ENCODE peak calls at places on chromosomes 16 and 17, in five cellular contexts. M is K562, I is GM12878, W is HepG2, O is H1. Z is an unnamed sample.
A peak's percentile ranks its signal among the peaks of the same experiment; 100 is the strongest.

GRCh38 chr17:31250229-31250628 is 46.8 kb downstream of the OMG start:
- DNase-seq in W (no peak), I (peak; percentile 27), M (no peak), O (no peak), Z (no peak)

GRCh38 chr16:49600541-49600940 is 226.9 kb downstream of the C16orf78 start:
- DNase-seq in I (no peak), W (no peak), M (no peak), O (no peak), Z (no peak)

GRCh38 chr16:24801761-24802302 is 43.9 kb upstream of the SLC5A11 start:
- DNase-seq in O (no peak), W (no peak), I (no peak), M (no peak), Z (no peak)

GRCh38 chr16:23302045-23302956 is at the start of gene SCNN1B:
- DNase-seq in I (no peak), M (no peak), O (no peak), W (no peak), Z (no peak)

GRCh38 chr17:69166957-69167356 is 25.3 kb upstream of the ABCA6 start:
- DNase-seq in I (no peak), W (no peak), M (no peak), O (no peak), Z (no peak)

GRCh38 chr16:9434659-9435058 is 343.2 kb downstream of the HAPSTR1 start:
- DNase-seq in O (no peak), W (no peak), I (no peak), M (no peak), Z (no peak)

GRCh38 chr17:17110520-17110919 is 68.3 kb downstream of the MPRIP start:
- DNase-seq in I (no peak), M (no peak), W (no peak), O (no peak), Z (no peak)

GRCh38 chr16:14003119-14003570 is 68.0 kb upstream of the MRTFB start:
- DNase-seq in O (peak; percentile 66), W (no peak), I (no peak), M (peak; percentile 36), Z (no peak)

GRCh38 chr17:68621065-68621464 is 19.9 kb upstream of the FAM20A start:
- DNase-seq in M (no peak), W (no peak), O (no peak), I (no peak), Z (no peak)

GRCh38 chr17:10743316-10744009 is 13.6 kb upstream of the TMEM220 start:
- DNase-seq in M (no peak), W (no peak), O (no peak), I (no peak), Z (no peak)

GRCh38 chr17:537133-537532 is 177.5 kb downstream of the VPS53 start:
- DNase-seq in M (no peak), I (no peak), W (no peak), O (peak; percentile 46), Z (no peak)

GRCh38 chr17:29219378-29220047 is 27.1 kb upstream of the CRYBA1 start:
- DNase-seq in I (no peak), W (peak; percentile 77), O (peak; percentile 43), M (peak; percentile 91), Z (peak; percentile 86)

GRCh38 chr16:73067671-73068545 is 20.0 kb upstream of the ZFHX3 start:
- DNase-seq in I (no peak), O (no peak), M (no peak), W (no peak), Z (no peak)

GRCh38 chr16:31371619-31372484 is 16.9 kb downstream of the ITGAX start:
- DNase-seq in I (no peak), M (no peak), W (peak; percentile 53), O (no peak), Z (no peak)

GRCh38 chr17:78205124-78205775 is 8.8 kb upstream of the BIRC5 start:
- DNase-seq in M (no peak), O (no peak), I (no peak), W (no peak), Z (no peak)

GRCh38 chr17:77453613-77454559 is 313.1 kb downstream of the SEC14L1 start:
- DNase-seq in I (no peak), O (no peak), M (peak; percentile 57), W (peak; percentile 98), Z (no peak)

GRCh38 chr16:79994413-79994812 is 393.9 kb upstream of the MAF start:
- DNase-seq in O (no peak), M (no peak), I (no peak), W (no peak), Z (no peak)

GRCh38 chr16:73056911-73057310 is 9.0 kb upstream of the ZFHX3 start:
- DNase-seq in I (no peak), O (no peak), W (no peak), M (no peak), Z (no peak)

GRCh38 chr17:74543406-74543805 is 2.5 kb downstream of the CD300C start:
- DNase-seq in O (no peak), M (no peak), I (no peak), W (no peak), Z (no peak)

GRCh38 chr16:72939247-72939646 is 108.7 kb downstream of the ZFHX3 start:
- DNase-seq in O (no peak), W (no peak), I (no peak), M (no peak), Z (peak; percentile 41)

GRCh38 chr16:73228649-73229048 is 180.7 kb upstream of the ZFHX3 start:
- DNase-seq in M (no peak), O (no peak), I (no peak), W (no peak), Z (no peak)

GRCh38 chr16:64615647-64616280 is 506.1 kb downstream of the CDH11 start:
- DNase-seq in O (peak; percentile 19), M (no peak), W (no peak), I (no peak), Z (no peak)

GRCh38 chr16:85286066-85286712 is 173.9 kb upstream of the CIBAR2 start:
- DNase-seq in O (no peak), W (no peak), I (no peak), M (no peak), Z (no peak)

GRCh38 chr17:1986783-1987451 is 38.2 kb downstream of the RTN4RL1 start:
- DNase-seq in W (no peak), I (no peak), O (no peak), M (peak; percentile 57), Z (no peak)
- TF ChIP-seq KDM1A in W (no peak), I (no peak), O (no peak), M (no peak), Z (no peak)

GRCh38 chr17:63945851-63946439 is 13.8 kb upstream of the CD79B start:
- DNase-seq in I (no peak), M (no peak), W (peak; percentile 34), O (no peak), Z (no peak)
- TF ChIP-seq KDM1A in I (no peak), M (no peak), W (no peak), O (no peak), Z (no peak)

DNA sequence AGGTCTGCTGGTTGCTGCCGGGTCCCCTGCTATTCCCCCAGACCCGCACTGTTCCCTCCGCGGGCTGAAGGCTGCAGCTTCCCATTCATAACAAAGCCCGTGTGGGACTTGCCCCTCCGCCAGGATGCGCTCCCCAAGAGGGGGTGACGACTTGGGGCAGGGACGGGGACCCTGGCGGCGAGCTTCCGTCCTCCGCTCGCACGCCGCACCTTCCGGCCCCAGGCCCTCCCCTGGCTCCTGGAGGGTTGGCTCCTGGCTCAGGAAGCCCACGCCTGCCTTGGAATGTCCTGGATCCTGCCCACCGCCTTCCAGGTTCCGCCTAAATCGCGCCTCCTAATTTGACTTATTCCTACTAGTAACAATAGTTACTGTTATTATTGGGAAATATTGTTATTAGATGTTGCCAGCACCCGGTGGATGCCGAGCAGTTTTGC is 1.1 kb upstream of the TFAP4 start:
- DNase-seq in M (no peak), O (no peak), W (peak; percentile 32), I (no peak), Z (peak; percentile 74)
- TF ChIP-seq KDM1A in M (no peak), O (no peak), W (no peak), I (no peak), Z (no peak)

GRCh38 chr17:47368262-47368661 is 44.5 kb downstream of the EFCAB13 start:
- DNase-seq in M (no peak), O (no peak), I (no peak), W (no peak), Z (no peak)
- TF ChIP-seq KDM1A in M (no peak), O (no peak), I (no peak), W (no peak), Z (no peak)

DNA sequence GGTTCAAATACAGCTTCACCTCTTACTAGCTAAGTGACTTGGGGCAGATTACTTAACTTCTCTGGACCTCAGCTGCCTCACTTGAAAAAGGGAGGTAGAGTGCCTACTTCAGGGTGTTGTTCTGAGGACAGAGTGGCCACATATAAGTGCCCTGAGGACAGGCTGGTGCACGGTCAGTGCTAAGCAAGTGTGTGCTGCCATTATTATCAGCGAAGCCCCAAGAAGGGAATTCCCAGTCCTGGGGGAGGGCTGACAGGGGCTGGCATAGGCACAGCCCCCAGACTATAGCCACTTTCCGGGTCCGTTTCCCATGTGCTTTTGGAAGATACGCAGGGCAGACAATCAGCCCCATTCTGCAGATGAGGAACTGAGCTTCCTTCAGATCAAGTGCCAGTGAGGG is 2.5 kb downstream of the ZBTB4 start:
- DNase-seq in W (no peak), I (no peak), M (no peak), O (no peak), Z (no peak)
- TF ChIP-seq KDM1A in W (no peak), I (no peak), M (no peak), O (no peak), Z (no peak)

GRCh38 chr17:40419559-40420331 is 2.0 kb upstream of the TOP2A start:
- DNase-seq in M (no peak), W (peak; percentile 96), O (no peak), I (no peak), Z (no peak)

GRCh38 chr17:40427002-40427491 is 9.4 kb upstream of the TOP2A start:
- DNase-seq in W (no peak), M (no peak), I (no peak), O (no peak), Z (no peak)

GRCh38 chr17:40425741-40426140 is 8.0 kb upstream of the TOP2A start:
- DNase-seq in O (no peak), I (no peak), W (no peak), M (no peak), Z (no peak)

GRCh38 chr17:40418428-40418706 is 671 bp upstream of the TOP2A start:
- DNase-seq in O (no peak), I (no peak), W (no peak), M (no peak), Z (no peak)

GRCh38 chr17:40422990-40423611 is 5.4 kb upstream of the TOP2A start:
- DNase-seq in I (no peak), W (no peak), M (peak; percentile 56), O (no peak), Z (peak; percentile 65)
- TF ChIP-seq KDM1A in I (no peak), W (no peak), M (no peak), O (no peak), Z (no peak)

GRCh38 chr17:57114085-57114673 is 29.1 kb downstream of the AKAP1 start:
- DNase-seq in M (peak; percentile 75), W (peak; percentile 41), I (no peak), O (peak; percentile 15), Z (peak; percentile 76)
- TF ChIP-seq KDM1A in M (no peak), W (no peak), I (no peak), O (no peak), Z (no peak)